ENCODE peak calls at places on chromosomes 3 and 15, in four cellular contexts. D, X, R and Y are unnamed samples.
A peak's percentile ranks its signal among the peaks of the same experiment; 100 is the strongest.

GRCh38 chr3:120472121-120472844 is 21.5 kb upstream of the FSTL1 start:
- DNase-seq in R (peak; percentile 28), D (no peak), X (no peak), Y (no peak)

GRCh38 chr15:99143655-99144610 is 39.1 kb downstream of the SYNM start:
- DNase-seq in R (peak; percentile 49), D (peak; percentile 80), X (no peak), Y (no peak)

GRCh38 chr3:164030194-164030593 is 1048.1 kb downstream of the SI start:
- DNase-seq in X (no peak), D (no peak), R (no peak), Y (no peak)

GRCh38 chr3:177517906-177518305 is 320.6 kb upstream of the TBL1XR1 start:
- DNase-seq in D (no peak), R (no peak), X (no peak), Y (no peak)

GRCh38 chr3:122233109-122233952 is 49.9 kb downstream of the CASR start:
- DNase-seq in D (no peak), X (no peak), R (no peak), Y (no peak)

GRCh38 chr3:8576841-8577553 is 67.6 kb downstream of the SSUH2 start:
- DNase-seq in X (no peak), D (peak; percentile 45), R (peak; percentile 87), Y (no peak)

GRCh38 chr15:38750816-38751215 is 186.2 kb upstream of the RASGRP1 start:
- DNase-seq in R (no peak), D (no peak), X (no peak), Y (no peak)

GRCh38 chr15:66952756-66953522 is 112.5 kb upstream of the SMAD3 start:
- DNase-seq in R (no peak), X (no peak), D (no peak), Y (no peak)

GRCh38 chr15:81075272-81075671 is 58.8 kb upstream of the CFAP161 start:
- DNase-seq in X (no peak), R (no peak), D (no peak), Y (no peak)

GRCh38 chr3:171125010-171125409 is 98.5 kb upstream of the SLC2A2 start:
- DNase-seq in X (no peak), D (no peak), R (peak; percentile 81), Y (no peak)

GRCh38 chr3:72065872-72066641 is 281.1 kb upstream of the PROK2 start:
- DNase-seq in D (no peak), X (no peak), R (no peak), Y (no peak)

GRCh38 chr15:74826372-74826819 is at the start of gene CPLX3:
- DNase-seq in D (no peak), X (no peak), R (no peak), Y (no peak)

GRCh38 chr3:49341996-49342395 is 2.1 kb upstream of the USP4 start:
- DNase-seq in D (no peak), R (no peak), X (no peak), Y (no peak)

GRCh38 chr3:134373278-134373941 is 837 bp downstream of the AMOTL2 start:
- DNase-seq in R (peak; percentile 92), X (peak; percentile 62), D (peak; percentile 91), Y (peak; percentile 64)

GRCh38 chr15:59830873-59831272 is 141.8 kb upstream of the BNIP2 start:
- DNase-seq in X (no peak), D (no peak), R (peak; percentile 17), Y (no peak)

GRCh38 chr3:12444582-12445468 is 39.5 kb upstream of the TSEN2 start:
- DNase-seq in X (no peak), D (no peak), R (no peak), Y (no peak)